ENCODE peak calls at places on chromosomes 3 and 15, in seven cellular contexts. O is cardiac fibroblast, Y is hepatocyte, X is body of pancreas, G is breast epithelium, F is fibroblast of lung, E is fibroblast of mammary gland. T is an unnamed sample.

GRCh38 chr3:123571264-123571972 is 13.4 kb downstream of the HACD2 start:
- DNase-seq in O (no peak), Y (no peak), X (no peak), G (no peak), F (no peak), E (no peak), T (no peak)

GRCh38 chr15:33699691-33700447 is 268.4 kb upstream of the CHRM5 start:
- DNase-seq in O (peak; percentile 38), Y (peak; percentile 17), X (no peak), G (no peak), F (peak; percentile 19), E (peak; percentile 28), T (peak; percentile 41)

GRCh38 chr3:183490653-183491052 is 62.2 kb upstream of the MCF2L2 start:
- DNase-seq in O (peak; percentile 55), Y (peak; percentile 71), X (no peak), G (peak; percentile 6), F (no peak), E (no peak), T (peak; percentile 23)

GRCh38 chr3:149314807-149315578 is 18.4 kb downstream of the TM4SF18 start:
- DNase-seq in O (peak; percentile 83), Y (peak; percentile 56), X (no peak), G (no peak), F (peak; percentile 74), E (peak; percentile 78), T (peak; percentile 78)

GRCh38 chr3:72299823-72300222 is 514.9 kb upstream of the PROK2 start:
- DNase-seq in O (peak; percentile 26), Y (no peak), X (no peak), G (no peak), F (no peak), E (peak; percentile 52), T (no peak)

GRCh38 chr3:31572605-31573459 is 40.1 kb downstream of the STT3B start:
- DNase-seq in O (no peak), Y (no peak), X (no peak), G (no peak), F (no peak), E (no peak), T (no peak)

GRCh38 chr15:73964736-73965093 is 27.4 kb downstream of the STOML1 start:
- DNase-seq in O (peak; percentile 84), Y (peak; percentile 80), X (peak; percentile 77), G (peak; percentile 67), F (peak; percentile 74), E (peak; percentile 75), T (peak; percentile 84)

GRCh38 chr3:127409421-127410136 is 121.7 kb upstream of the PRR20G start:
- DNase-seq in O (no peak), Y (no peak), X (no peak), G (no peak), F (no peak), E (no peak), T (no peak)

GRCh38 chr3:37607604-37608003 is 254.1 kb upstream of the CTDSPL start:
- DNase-seq in O (no peak), Y (no peak), X (no peak), G (no peak), F (no peak), E (no peak), T (no peak)

GRCh38 chr15:98727115-98728040 is 79.0 kb downstream of the IGF1R start:
- DNase-seq in O (peak; percentile 96), Y (peak; percentile 95), X (peak; percentile 94), G (peak; percentile 93), F (peak; percentile 91), E (peak; percentile 89), T (peak; percentile 93)

GRCh38 chr15:39869858-39870515 is 50.1 kb downstream of the GPR176 start:
- DNase-seq in O (no peak), Y (no peak), X (no peak), G (no peak), F (peak; percentile 49), E (no peak), T (no peak)

GRCh38 chr3:117921411-117921810 is 1113.2 kb downstream of the IGSF11 start:
- DNase-seq in O (no peak), Y (no peak), X (no peak), G (no peak), F (no peak), E (no peak), T (no peak)

GRCh38 chr3:13881536-13882410 is 1.9 kb upstream of the WNT7A start:
- DNase-seq in O (no peak), Y (no peak), X (no peak), G (no peak), F (no peak), E (no peak), T (no peak)

GRCh38 chr3:63413523-63413922 is 135.4 kb downstream of the SYNPR start:
- DNase-seq in O (no peak), Y (no peak), X (no peak), G (no peak), F (no peak), E (no peak), T (no peak)

DNA sequence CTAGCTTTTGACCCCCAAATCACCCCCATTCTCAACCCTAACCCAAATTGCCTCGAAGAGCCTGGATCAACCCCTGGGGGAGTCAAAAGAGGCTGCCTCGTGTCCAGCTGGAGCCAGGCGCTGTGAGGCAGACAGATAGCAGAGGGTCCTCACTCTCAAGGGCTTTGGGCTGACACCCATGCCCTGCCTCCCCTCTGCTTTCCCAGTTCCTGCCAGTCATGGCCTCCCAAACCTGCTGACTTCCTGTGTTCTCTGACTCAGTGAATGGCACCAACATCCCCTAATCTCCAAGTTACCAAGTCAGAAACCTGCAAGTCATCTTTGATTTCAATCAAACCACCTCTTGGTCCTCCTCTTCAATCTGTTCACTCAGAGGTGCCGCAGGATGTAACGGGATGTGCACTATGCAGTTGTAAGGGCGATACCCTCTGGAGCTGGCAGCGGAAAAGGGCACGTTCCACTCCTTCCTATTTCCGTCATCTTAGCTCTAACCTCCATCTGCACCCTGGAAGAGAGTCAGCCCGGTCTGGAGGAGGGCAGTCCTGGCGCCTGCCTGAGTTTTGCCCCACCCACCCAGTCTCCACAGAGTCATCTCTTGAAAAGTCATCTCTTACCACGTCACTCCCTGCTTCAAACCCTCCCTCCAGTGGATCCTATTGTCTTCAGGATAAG is 52.4 kb upstream of the FAM174B start:
- DNase-seq in O (peak; percentile 12), Y (no peak), X (no peak), G (no peak), F (no peak), E (no peak), T (peak; percentile 38)
- H3K4me3 ChIP-seq in O (no peak overlapping the region), Y (no peak overlapping the region), X (no peak overlapping the region), G (no peak overlapping the region), F (no peak overlapping the region), E (no peak overlapping the region), T (no peak overlapping the region)

DNA sequence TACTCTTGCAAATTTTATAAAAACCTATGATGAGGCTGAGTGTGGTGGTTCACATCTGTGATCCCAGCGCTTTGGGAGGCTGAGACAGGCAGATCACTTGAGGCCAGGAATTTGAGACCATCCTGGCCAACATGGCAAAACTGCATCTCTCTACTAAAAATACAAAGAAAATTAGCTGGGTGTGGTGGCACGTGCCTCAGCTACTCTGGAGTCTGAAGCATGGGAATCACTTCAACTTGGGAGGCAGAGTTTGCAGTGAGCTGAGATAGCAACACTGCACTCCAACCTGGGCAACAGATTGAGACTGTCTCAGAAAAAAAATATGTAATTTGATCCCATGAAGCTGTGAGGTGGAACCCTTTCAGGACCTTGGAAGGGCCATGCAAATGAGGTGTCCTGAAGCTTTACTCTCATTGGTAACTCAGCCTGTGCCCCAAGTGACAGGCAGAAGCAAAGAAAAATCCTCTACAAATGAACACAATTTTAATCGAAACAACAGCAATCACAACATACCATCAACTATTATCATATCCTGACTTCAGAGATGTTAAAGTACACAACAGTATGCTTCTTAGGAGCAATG is 84.6 kb upstream of the CDV3 start:
- DNase-seq in O (peak; percentile 67), Y (peak; percentile 62), X (peak; percentile 34), G (no peak), F (peak; percentile 52), E (peak; percentile 62), T (peak; percentile 72)
- H3K4me3 ChIP-seq in O (no peak overlapping the region), Y (no peak overlapping the region), X (no peak overlapping the region), G (no peak overlapping the region), F (no peak overlapping the region), E (no peak overlapping the region), T (no peak overlapping the region)

GRCh38 chr15:64023215-64023614 is 23.1 kb downstream of the DAPK2 start:
- DNase-seq in O (no peak), Y (peak; percentile 55), X (no peak), G (no peak), F (no peak), E (no peak), T (no peak)

GRCh38 chr15:64022571-64022970 is 23.7 kb downstream of the DAPK2 start:
- DNase-seq in O (no peak), Y (no peak), X (no peak), G (no peak), F (no peak), E (no peak), T (no peak)

GRCh38 chr15:64017591-64018163 is 28.6 kb downstream of the DAPK2 start:
- DNase-seq in O (no peak), Y (no peak), X (no peak), G (peak; percentile 55), F (peak; percentile 22), E (peak; percentile 52), T (no peak)

GRCh38 chr15:64017082-64017588 is 29.1 kb downstream of the DAPK2 start:
- DNase-seq in O (peak; percentile 72), Y (peak; percentile 40), X (peak; percentile 42), G (no peak), F (no peak), E (peak; percentile 72), T (no peak)

DNA sequence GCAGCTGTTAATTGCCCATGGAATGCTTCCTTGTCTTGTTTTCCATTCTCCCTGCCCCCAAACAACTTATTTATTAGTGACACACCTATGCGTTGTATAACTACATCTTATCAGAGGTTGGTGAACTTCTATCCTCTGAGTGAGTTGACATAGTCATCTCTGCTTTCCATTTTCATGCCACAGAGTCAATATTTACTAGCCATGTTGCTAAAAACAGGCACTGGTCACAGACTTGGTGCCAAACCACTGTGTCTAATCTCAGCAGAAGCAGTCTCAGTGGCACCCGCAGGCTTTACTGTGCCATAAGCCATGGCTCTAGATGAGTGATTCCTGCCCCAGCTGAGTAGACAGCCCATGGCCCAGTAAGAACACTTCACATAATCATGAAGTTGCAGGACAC is 26.5 kb downstream of the DAPK2 start:
- DNase-seq in O (no peak), Y (peak; percentile 36), X (peak; percentile 63), G (peak; percentile 45), F (no peak), E (no peak), T (no peak)
- H3K4me3 ChIP-seq in O (no peak overlapping the region), Y (no peak overlapping the region), X (no peak overlapping the region), G (no peak overlapping the region), F (no peak overlapping the region), E (no peak overlapping the region), T (no peak overlapping the region)

GRCh38 chr15:36878745-36879262 is 221.5 kb downstream of the MEIS2 start:
- DNase-seq in O (no peak), Y (no peak), X (no peak), G (no peak), F (no peak), E (no peak), T (no peak)

GRCh38 chr15:36880913-36881290 is 219.4 kb downstream of the MEIS2 start:
- DNase-seq in O (no peak), Y (no peak), X (no peak), G (no peak), F (no peak), E (no peak), T (no peak)

GRCh38 chr15:36880226-36880912 is 220.0 kb downstream of the MEIS2 start:
- DNase-seq in O (no peak), Y (no peak), X (peak; percentile 25), G (no peak), F (no peak), E (no peak), T (no peak)

GRCh38 chr15:36877796-36878744 is 222.3 kb downstream of the MEIS2 start:
- DNase-seq in O (peak; percentile 9), Y (no peak), X (no peak), G (no peak), F (no peak), E (no peak), T (no peak)

GRCh38 chr15:36879568-36880225 is 220.7 kb downstream of the MEIS2 start:
- DNase-seq in O (no peak), Y (no peak), X (no peak), G (no peak), F (no peak), E (no peak), T (no peak)
- H3K4me3 ChIP-seq in O (no peak overlapping the region), Y (no peak overlapping the region), X (no peak overlapping the region), G (no peak overlapping the region), F (no peak overlapping the region), E (no peak overlapping the region), T (no peak overlapping the region)